ENCODE peak calls at places on chromosomes 7 and 10, in eight cellular contexts. One of them, this sample, is unnamed.

GRCh38 chr10:13347235-13348156 is 597 bp downstream of the SEPHS1 start:
- DNase-seq in transverse colon: peak
- DNase-seq in HepG2: peak
- DNase-seq in NB4: peak
- DNase-seq in sigmoid colon: peak
- DNase-seq in body of pancreas: peak
- DNase-seq in astrocyte of the spinal cord: peak
- DNase-seq in GM12865: peak
- DNase-seq in this sample: peak

GRCh38 chr10:22682237-22683192 is 31.9 kb downstream of the PIP4K2A start:
- DNase-seq in NB4: peak
- DNase-seq in astrocyte of the spinal cord: peak
- DNase-seq in sigmoid colon: no peak
- DNase-seq in transverse colon: peak
- DNase-seq in HepG2: peak
- DNase-seq in body of pancreas: no peak
- DNase-seq in GM12865: peak
- DNase-seq in this sample: peak

GRCh38 chr10:129964611-129965417 is 740 bp upstream of the EBF3 start:
- DNase-seq in astrocyte of the spinal cord: no peak
- DNase-seq in NB4: peak
- DNase-seq in GM12865: no peak
- DNase-seq in sigmoid colon: peak
- DNase-seq in HepG2: no peak
- DNase-seq in body of pancreas: no peak
- DNase-seq in transverse colon: no peak
- DNase-seq in this sample: no peak

GRCh38 chr7:155032978-155033377 is 30.1 kb upstream of the PAXIP1 start:
- DNase-seq in HepG2: no peak
- DNase-seq in astrocyte of the spinal cord: no peak
- DNase-seq in transverse colon: no peak
- DNase-seq in NB4: no peak
- DNase-seq in body of pancreas: no peak
- DNase-seq in GM12865: no peak
- DNase-seq in sigmoid colon: no peak
- DNase-seq in this sample: no peak

GRCh38 chr10:78745445-78745844 is 323.3 kb upstream of the ZMIZ1 start:
- DNase-seq in GM12865: no peak
- DNase-seq in NB4: no peak
- DNase-seq in body of pancreas: peak
- DNase-seq in astrocyte of the spinal cord: no peak
- DNase-seq in HepG2: peak
- DNase-seq in transverse colon: no peak
- DNase-seq in sigmoid colon: no peak
- DNase-seq in this sample: no peak

GRCh38 chr10:89262331-89263020 is 10.9 kb upstream of the LIPA start:
- DNase-seq in HepG2: no peak
- DNase-seq in body of pancreas: no peak
- DNase-seq in transverse colon: no peak
- DNase-seq in GM12865: no peak
- DNase-seq in NB4: no peak
- DNase-seq in sigmoid colon: no peak
- DNase-seq in astrocyte of the spinal cord: no peak
- DNase-seq in this sample: no peak

GRCh38 chr7:22723171-22723601 is 3.8 kb upstream of the IL6 start:
- DNase-seq in GM12865: peak
- DNase-seq in HepG2: no peak
- DNase-seq in NB4: peak
- DNase-seq in sigmoid colon: peak
- DNase-seq in transverse colon: peak
- DNase-seq in astrocyte of the spinal cord: peak
- DNase-seq in body of pancreas: peak
- DNase-seq in this sample: peak

GRCh38 chr10:78542536-78542935 is 508.9 kb downstream of the RPS24 start:
- DNase-seq in GM12865: no peak
- DNase-seq in body of pancreas: no peak
- DNase-seq in HepG2: no peak
- DNase-seq in NB4: no peak
- DNase-seq in astrocyte of the spinal cord: no peak
- DNase-seq in transverse colon: no peak
- DNase-seq in sigmoid colon: peak
- DNase-seq in this sample: no peak

GRCh38 chr7:110130669-110131068 is 960.3 kb upstream of the LRRN3 start:
- DNase-seq in body of pancreas: no peak
- DNase-seq in sigmoid colon: no peak
- DNase-seq in GM12865: no peak
- DNase-seq in transverse colon: no peak
- DNase-seq in astrocyte of the spinal cord: peak
- DNase-seq in NB4: no peak
- DNase-seq in HepG2: no peak
- DNase-seq in this sample: peak

GRCh38 chr10:61992683-61993629 is 91.5 kb downstream of the ARID5B start:
- DNase-seq in astrocyte of the spinal cord: peak
- DNase-seq in HepG2: no peak
- DNase-seq in NB4: peak
- DNase-seq in transverse colon: peak
- DNase-seq in GM12865: peak
- DNase-seq in body of pancreas: no peak
- DNase-seq in sigmoid colon: peak
- DNase-seq in this sample: peak

GRCh38 chr7:51471199-51472016 is 154.8 kb upstream of the COBL start:
- DNase-seq in body of pancreas: no peak
- DNase-seq in NB4: no peak
- DNase-seq in HepG2: no peak
- DNase-seq in sigmoid colon: no peak
- DNase-seq in astrocyte of the spinal cord: no peak
- DNase-seq in transverse colon: no peak
- DNase-seq in GM12865: no peak
- DNase-seq in this sample: no peak

DNA sequence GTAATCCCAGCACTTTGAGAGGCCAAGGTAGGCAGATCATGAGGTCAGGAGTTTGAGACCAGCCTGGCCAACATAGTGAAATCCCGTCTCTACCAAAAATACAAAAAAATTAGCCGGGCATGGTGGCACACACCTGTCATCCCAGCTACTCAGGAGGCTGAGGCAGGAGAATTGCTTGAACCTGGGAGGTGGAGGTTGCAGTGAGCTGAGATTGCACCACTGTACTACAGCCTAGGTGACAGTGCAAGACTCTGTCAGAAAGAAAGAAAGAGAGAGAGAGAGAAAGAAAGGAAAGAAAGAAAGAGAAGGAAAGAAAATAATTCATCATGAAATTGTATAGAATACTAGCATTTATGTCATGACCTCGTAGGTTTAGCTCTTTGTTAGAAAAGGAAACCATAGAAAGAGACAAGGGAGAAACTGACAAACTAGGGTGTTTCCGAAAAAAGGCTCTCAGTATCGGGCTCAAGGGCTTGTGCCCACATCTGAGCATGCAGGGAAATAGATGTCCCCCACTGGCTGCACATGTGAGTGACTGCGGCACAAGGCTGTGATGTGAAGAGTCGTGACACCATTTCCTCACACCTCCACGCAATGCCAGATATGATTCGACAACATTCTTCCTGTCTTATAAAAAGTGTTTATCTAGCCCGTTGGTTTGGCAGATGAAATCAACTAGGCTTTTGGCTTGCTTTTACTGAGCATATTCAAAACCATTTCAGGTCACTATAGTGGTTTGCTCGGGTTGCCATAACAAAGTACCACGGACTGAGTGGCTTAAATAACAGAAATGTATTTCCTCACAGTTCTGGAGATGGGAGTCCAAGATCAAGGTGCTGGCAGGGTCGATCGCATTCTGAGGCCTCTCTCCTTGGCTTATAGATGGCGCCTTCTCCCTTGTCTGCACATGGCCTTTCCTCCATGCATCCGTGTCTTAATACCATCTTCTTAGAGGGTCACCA is 2.0 kb downstream of the SRGN start:
- DNase-seq in HepG2: no peak
- DNase-seq in astrocyte of the spinal cord: peak
- DNase-seq in NB4: peak
- DNase-seq in GM12865: peak
- DNase-seq in transverse colon: peak
- DNase-seq in sigmoid colon: no peak
- DNase-seq in body of pancreas: no peak
- DNase-seq in this sample: no peak
- H3K4me3 ChIP-seq in HepG2: no peak
- H3K4me3 ChIP-seq in astrocyte of the spinal cord: no peak
- H3K4me3 ChIP-seq in NB4: peak
- H3K4me3 ChIP-seq in GM12865: peak
- H3K4me3 ChIP-seq in transverse colon: peak
- H3K4me3 ChIP-seq in sigmoid colon: peak
- H3K4me3 ChIP-seq in body of pancreas: no peak
- H3K4me3 ChIP-seq in this sample: no peak

DNA sequence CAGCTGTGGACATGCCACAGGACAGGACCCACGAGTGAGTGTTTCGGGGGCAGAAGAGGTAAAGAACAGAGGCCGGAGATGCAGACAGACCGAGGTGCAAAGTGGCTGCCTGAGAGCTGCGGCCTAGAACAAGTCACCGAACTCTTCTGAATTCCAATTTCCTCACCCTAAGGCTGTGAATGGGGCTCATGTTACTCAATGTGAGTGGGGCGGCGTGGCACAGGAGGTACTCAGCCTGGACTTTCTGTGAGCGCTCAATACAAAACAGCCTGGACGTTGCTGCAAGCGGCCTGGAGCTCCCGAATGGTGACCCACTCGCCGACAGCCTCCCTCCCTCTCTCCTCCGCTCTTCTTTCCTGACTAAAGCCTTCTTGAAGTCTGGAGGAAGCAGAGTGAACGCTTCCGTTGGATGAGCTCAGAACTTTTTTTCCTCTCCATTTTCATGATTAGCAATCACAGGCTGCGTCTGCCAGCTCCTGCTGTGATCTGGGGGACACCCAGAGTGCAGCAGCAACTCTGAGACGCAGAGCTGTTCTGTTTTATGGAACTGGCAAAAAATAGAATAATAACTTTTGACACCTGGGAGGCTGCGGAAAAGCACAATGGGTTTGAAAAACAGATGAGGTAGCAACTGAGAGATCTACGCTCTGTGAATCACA is 108.5 kb downstream of the PTPRN2 start:
- DNase-seq in body of pancreas: no peak
- DNase-seq in HepG2: no peak
- DNase-seq in NB4: no peak
- DNase-seq in sigmoid colon: no peak
- DNase-seq in GM12865: no peak
- DNase-seq in transverse colon: no peak
- DNase-seq in astrocyte of the spinal cord: no peak
- DNase-seq in this sample: no peak
- TF ChIP-seq CTCF in body of pancreas: no peak
- TF ChIP-seq CTCF in HepG2: no peak
- TF ChIP-seq CTCF in NB4: no peak
- TF ChIP-seq CTCF in sigmoid colon: no peak
- TF ChIP-seq CTCF in GM12865: no peak
- TF ChIP-seq CTCF in transverse colon: no peak
- TF ChIP-seq CTCF in astrocyte of the spinal cord: no peak
- TF ChIP-seq CTCF in this sample: no peak

GRCh38 chr10:103792547-103792946 is 62.8 kb downstream of the SH3PXD2A start:
- DNase-seq in sigmoid colon: no peak
- DNase-seq in astrocyte of the spinal cord: no peak
- DNase-seq in NB4: no peak
- DNase-seq in body of pancreas: no peak
- DNase-seq in transverse colon: no peak
- DNase-seq in HepG2: no peak
- DNase-seq in GM12865: no peak
- DNase-seq in this sample: no peak

GRCh38 chr10:103794996-103795395 is 60.4 kb downstream of the SH3PXD2A start:
- DNase-seq in transverse colon: no peak
- DNase-seq in body of pancreas: no peak
- DNase-seq in sigmoid colon: no peak
- DNase-seq in GM12865: no peak
- DNase-seq in astrocyte of the spinal cord: no peak
- DNase-seq in NB4: no peak
- DNase-seq in HepG2: no peak
- DNase-seq in this sample: no peak

GRCh38 chr10:103791858-103792257 is 63.5 kb downstream of the SH3PXD2A start:
- DNase-seq in sigmoid colon: no peak
- DNase-seq in transverse colon: no peak
- DNase-seq in body of pancreas: peak
- DNase-seq in NB4: no peak
- DNase-seq in astrocyte of the spinal cord: no peak
- DNase-seq in GM12865: no peak
- DNase-seq in HepG2: no peak
- DNase-seq in this sample: no peak

GRCh38 chr10:103793920-103794883 is 61.2 kb downstream of the SH3PXD2A start:
- DNase-seq in NB4: no peak
- DNase-seq in sigmoid colon: peak
- DNase-seq in transverse colon: peak
- DNase-seq in HepG2: peak
- DNase-seq in astrocyte of the spinal cord: no peak
- DNase-seq in GM12865: no peak
- DNase-seq in body of pancreas: peak
- DNase-seq in this sample: no peak

GRCh38 chr10:103793429-103793828 is 61.9 kb downstream of the SH3PXD2A start:
- DNase-seq in GM12865: no peak
- DNase-seq in transverse colon: peak
- DNase-seq in sigmoid colon: no peak
- DNase-seq in HepG2: peak
- DNase-seq in astrocyte of the spinal cord: no peak
- DNase-seq in NB4: no peak
- DNase-seq in body of pancreas: no peak
- DNase-seq in this sample: no peak
- H3K4me3 ChIP-seq in GM12865: no peak
- H3K4me3 ChIP-seq in transverse colon: no peak
- H3K4me3 ChIP-seq in sigmoid colon: no peak
- H3K4me3 ChIP-seq in HepG2: peak
- H3K4me3 ChIP-seq in astrocyte of the spinal cord: no peak
- H3K4me3 ChIP-seq in NB4: no peak
- H3K4me3 ChIP-seq in body of pancreas: no peak
- H3K4me3 ChIP-seq in this sample: no peak

GRCh38 chr10:97612386-97612785 is 20.9 kb downstream of the MORN4 start:
- DNase-seq in transverse colon: no peak
- DNase-seq in sigmoid colon: no peak
- DNase-seq in NB4: peak
- DNase-seq in GM12865: peak
- DNase-seq in body of pancreas: no peak
- DNase-seq in astrocyte of the spinal cord: peak
- DNase-seq in HepG2: peak
- DNase-seq in this sample: peak
- TF ChIP-seq CTCF in transverse colon: peak
- TF ChIP-seq CTCF in sigmoid colon: no peak
- TF ChIP-seq CTCF in NB4: no peak
- TF ChIP-seq CTCF in GM12865: no peak
- TF ChIP-seq CTCF in body of pancreas: no peak
- TF ChIP-seq CTCF in astrocyte of the spinal cord: peak
- TF ChIP-seq CTCF in HepG2: peak
- TF ChIP-seq CTCF in this sample: peak